ENCODE peak calls at places on chromosomes 3 and 15, in ten cellular contexts. One of them, this sample, is unnamed. For H3K36me3, the result is how much of the 10 kb centered on the place peaks cover.

GRCh38 chr3:177932346-177932745 is 603.9 kb upstream of the KCNMB2 start:
- DNase-seq in fibroblast of lung: peak
- DNase-seq in aorta: no peak
- DNase-seq in psoas muscle: no peak
- DNase-seq in transverse colon: no peak
- DNase-seq in adipocyte: no peak
- DNase-seq in hepatocyte: no peak
- DNase-seq in lower lobe of right lung: no peak
- DNase-seq in NT2/D1: no peak
- DNase-seq in sigmoid colon: no peak
- DNase-seq in this sample: no peak

GRCh38 chr3:126288314-126288713 is 68.9 kb downstream of the KLF15 start:
- DNase-seq in NT2/D1: no peak
- DNase-seq in adipocyte: no peak
- DNase-seq in aorta: peak
- DNase-seq in psoas muscle: peak
- DNase-seq in lower lobe of right lung: no peak
- DNase-seq in sigmoid colon: peak
- DNase-seq in fibroblast of lung: no peak
- DNase-seq in hepatocyte: no peak
- DNase-seq in transverse colon: peak
- DNase-seq in this sample: no peak

GRCh38 chr15:58383876-58384275 is 47.9 kb upstream of the LIPC start:
- DNase-seq in psoas muscle: no peak
- DNase-seq in transverse colon: no peak
- DNase-seq in NT2/D1: peak
- DNase-seq in lower lobe of right lung: no peak
- DNase-seq in aorta: no peak
- DNase-seq in sigmoid colon: no peak
- DNase-seq in fibroblast of lung: no peak
- DNase-seq in adipocyte: no peak
- DNase-seq in hepatocyte: no peak
- DNase-seq in this sample: no peak

GRCh38 chr15:28123408-28124023 is 24.4 kb upstream of the OCA2 start:
- DNase-seq in NT2/D1: peak
- DNase-seq in adipocyte: peak
- DNase-seq in fibroblast of lung: peak
- DNase-seq in sigmoid colon: no peak
- DNase-seq in psoas muscle: peak
- DNase-seq in lower lobe of right lung: peak
- DNase-seq in aorta: peak
- DNase-seq in transverse colon: peak
- DNase-seq in hepatocyte: peak
- DNase-seq in this sample: peak

GRCh38 chr3:158103131-158103955 is 2.9 kb downstream of the SHOX2 start:
- DNase-seq in sigmoid colon: no peak
- DNase-seq in NT2/D1: no peak
- DNase-seq in lower lobe of right lung: peak
- DNase-seq in transverse colon: peak
- DNase-seq in hepatocyte: peak
- DNase-seq in fibroblast of lung: no peak
- DNase-seq in adipocyte: no peak
- DNase-seq in psoas muscle: peak
- DNase-seq in aorta: peak
- DNase-seq in this sample: no peak

GRCh38 chr15:67521770-67522568 is 1.0 kb downstream of the C15orf61 start:
- DNase-seq in hepatocyte: peak
- DNase-seq in psoas muscle: no peak
- DNase-seq in NT2/D1: no peak
- DNase-seq in aorta: no peak
- DNase-seq in transverse colon: no peak
- DNase-seq in lower lobe of right lung: no peak
- DNase-seq in sigmoid colon: no peak
- DNase-seq in fibroblast of lung: peak
- DNase-seq in adipocyte: peak
- DNase-seq in this sample: no peak

GRCh38 chr3:189908646-189909045 is 212.1 kb downstream of the P3H2 start:
- DNase-seq in adipocyte: peak
- DNase-seq in lower lobe of right lung: no peak
- DNase-seq in fibroblast of lung: peak
- DNase-seq in NT2/D1: peak
- DNase-seq in hepatocyte: no peak
- DNase-seq in sigmoid colon: no peak
- DNase-seq in aorta: no peak
- DNase-seq in transverse colon: no peak
- DNase-seq in psoas muscle: no peak
- DNase-seq in this sample: peak

GRCh38 chr3:21188459-21188858 is 562.6 kb downstream of the ZNF385D start:
- DNase-seq in psoas muscle: no peak
- DNase-seq in NT2/D1: no peak
- DNase-seq in transverse colon: no peak
- DNase-seq in aorta: no peak
- DNase-seq in sigmoid colon: no peak
- DNase-seq in fibroblast of lung: no peak
- DNase-seq in hepatocyte: no peak
- DNase-seq in lower lobe of right lung: no peak
- DNase-seq in adipocyte: no peak
- DNase-seq in this sample: no peak

GRCh38 chr3:109803274-109803673 is 465.9 kb upstream of the DPPA4 start:
- DNase-seq in psoas muscle: no peak
- DNase-seq in lower lobe of right lung: no peak
- DNase-seq in fibroblast of lung: no peak
- DNase-seq in transverse colon: no peak
- DNase-seq in sigmoid colon: no peak
- DNase-seq in adipocyte: peak
- DNase-seq in NT2/D1: no peak
- DNase-seq in hepatocyte: no peak
- DNase-seq in aorta: no peak
- DNase-seq in this sample: no peak

GRCh38 chr3:177122183-177122856 is 75.0 kb downstream of the TBL1XR1 start:
- DNase-seq in sigmoid colon: no peak
- DNase-seq in NT2/D1: no peak
- DNase-seq in transverse colon: no peak
- DNase-seq in adipocyte: peak
- DNase-seq in aorta: no peak
- DNase-seq in psoas muscle: no peak
- DNase-seq in fibroblast of lung: no peak
- DNase-seq in hepatocyte: no peak
- DNase-seq in lower lobe of right lung: no peak
- DNase-seq in this sample: no peak

GRCh38 chr3:127441764-127442163 is 148.8 kb downstream of the TPRA1 start:
- DNase-seq in psoas muscle: no peak
- DNase-seq in transverse colon: no peak
- DNase-seq in hepatocyte: no peak
- DNase-seq in sigmoid colon: peak
- DNase-seq in lower lobe of right lung: no peak
- DNase-seq in adipocyte: no peak
- DNase-seq in aorta: no peak
- DNase-seq in NT2/D1: no peak
- DNase-seq in fibroblast of lung: no peak
- DNase-seq in this sample: no peak

GRCh38 chr15:65773386-65774111 is 18.5 kb downstream of the DENND4A start:
- DNase-seq in adipocyte: no peak
- DNase-seq in psoas muscle: no peak
- DNase-seq in aorta: no peak
- DNase-seq in fibroblast of lung: no peak
- DNase-seq in sigmoid colon: no peak
- DNase-seq in NT2/D1: no peak
- DNase-seq in hepatocyte: no peak
- DNase-seq in lower lobe of right lung: no peak
- DNase-seq in transverse colon: peak
- DNase-seq in this sample: no peak

GRCh38 chr3:50210510-50211367 is 5.7 kb downstream of the SLC38A3 start:
- DNase-seq in sigmoid colon: no peak
- DNase-seq in transverse colon: no peak
- DNase-seq in hepatocyte: peak
- DNase-seq in adipocyte: no peak
- DNase-seq in NT2/D1: no peak
- DNase-seq in psoas muscle: no peak
- DNase-seq in fibroblast of lung: no peak
- DNase-seq in aorta: no peak
- DNase-seq in lower lobe of right lung: no peak
- DNase-seq in this sample: no peak

GRCh38 chr15:63060699-63061098 is 18.2 kb downstream of the TPM1 start:
- DNase-seq in transverse colon: no peak
- DNase-seq in hepatocyte: no peak
- DNase-seq in lower lobe of right lung: no peak
- DNase-seq in fibroblast of lung: peak
- DNase-seq in aorta: no peak
- DNase-seq in adipocyte: no peak
- DNase-seq in sigmoid colon: no peak
- DNase-seq in psoas muscle: no peak
- DNase-seq in NT2/D1: no peak
- DNase-seq in this sample: no peak

GRCh38 chr15:63057454-63058335 is 15.1 kb downstream of the TPM1 start:
- DNase-seq in aorta: no peak
- DNase-seq in fibroblast of lung: peak
- DNase-seq in adipocyte: no peak
- DNase-seq in lower lobe of right lung: no peak
- DNase-seq in psoas muscle: no peak
- DNase-seq in NT2/D1: no peak
- DNase-seq in transverse colon: no peak
- DNase-seq in hepatocyte: no peak
- DNase-seq in sigmoid colon: no peak
- DNase-seq in this sample: no peak

GRCh38 chr15:63061971-63062370 is 19.4 kb downstream of the TPM1 start:
- DNase-seq in aorta: no peak
- DNase-seq in psoas muscle: no peak
- DNase-seq in NT2/D1: no peak
- DNase-seq in adipocyte: peak
- DNase-seq in hepatocyte: no peak
- DNase-seq in lower lobe of right lung: no peak
- DNase-seq in transverse colon: no peak
- DNase-seq in sigmoid colon: no peak
- DNase-seq in fibroblast of lung: peak
- DNase-seq in this sample: no peak

GRCh38 chr15:63059075-63059474 is 16.5 kb downstream of the TPM1 start:
- DNase-seq in transverse colon: no peak
- DNase-seq in sigmoid colon: no peak
- DNase-seq in aorta: no peak
- DNase-seq in NT2/D1: no peak
- DNase-seq in hepatocyte: no peak
- DNase-seq in psoas muscle: no peak
- DNase-seq in adipocyte: no peak
- DNase-seq in fibroblast of lung: no peak
- DNase-seq in lower lobe of right lung: no peak
- DNase-seq in this sample: no peak

DNA sequence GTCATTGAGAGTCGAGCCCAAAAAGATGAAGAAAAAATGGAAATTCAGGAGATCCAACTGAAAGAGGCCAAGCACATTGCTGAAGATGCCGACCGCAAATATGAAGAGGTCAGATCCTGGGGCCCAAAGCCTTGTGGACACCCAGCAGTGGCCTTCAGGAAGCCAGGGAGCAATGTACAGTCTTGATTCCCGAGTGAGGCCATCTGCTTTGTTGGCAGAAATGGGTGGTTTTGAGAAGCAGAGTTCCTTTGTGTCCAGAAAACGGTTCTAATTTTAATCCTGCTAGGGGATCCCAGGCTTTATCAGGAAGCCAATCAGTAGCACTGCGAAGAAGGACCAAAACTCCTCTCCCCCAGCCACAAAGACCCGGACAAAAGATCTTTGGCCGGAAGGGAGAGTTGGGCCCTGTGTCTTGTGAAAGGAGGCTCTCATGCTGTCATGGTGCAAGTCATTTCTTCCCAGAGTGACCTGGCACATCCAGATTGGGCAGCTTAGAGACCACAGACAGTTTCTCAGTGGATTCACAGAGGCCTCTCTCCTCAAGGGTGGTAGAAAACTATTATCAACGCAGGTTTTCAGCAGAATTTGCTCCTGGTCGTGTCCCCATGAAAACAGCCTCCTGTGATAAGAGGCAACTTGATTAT is 17.1 kb downstream of the TPM1 start:
- DNase-seq in sigmoid colon: no peak
- DNase-seq in adipocyte: no peak
- DNase-seq in aorta: no peak
- DNase-seq in transverse colon: no peak
- DNase-seq in NT2/D1: no peak
- DNase-seq in hepatocyte: no peak
- DNase-seq in lower lobe of right lung: no peak
- DNase-seq in psoas muscle: no peak
- DNase-seq in fibroblast of lung: peak
- DNase-seq in this sample: no peak
- H3K36me3 ChIP-seq in sigmoid colon: half or more
- H3K36me3 ChIP-seq in adipocyte: half or more
- H3K36me3 ChIP-seq in aorta: under half
- H3K36me3 ChIP-seq in transverse colon: half or more
- H3K36me3 ChIP-seq in NT2/D1: half or more
- H3K36me3 ChIP-seq in hepatocyte: under half
- H3K36me3 ChIP-seq in lower lobe of right lung: half or more
- H3K36me3 ChIP-seq in psoas muscle: under half
- H3K36me3 ChIP-seq in fibroblast of lung: under half
- H3K36me3 ChIP-seq in this sample: half or more

GRCh38 chr3:30614943-30615342 is 8.5 kb downstream of the TGFBR2 start:
- DNase-seq in lower lobe of right lung: no peak
- DNase-seq in hepatocyte: no peak
- DNase-seq in NT2/D1: no peak
- DNase-seq in transverse colon: no peak
- DNase-seq in sigmoid colon: no peak
- DNase-seq in adipocyte: no peak
- DNase-seq in aorta: no peak
- DNase-seq in psoas muscle: no peak
- DNase-seq in fibroblast of lung: peak
- DNase-seq in this sample: no peak
- H3K4me3 ChIP-seq in lower lobe of right lung: no peak
- H3K4me3 ChIP-seq in hepatocyte: no peak
- H3K4me3 ChIP-seq in NT2/D1: no peak
- H3K4me3 ChIP-seq in transverse colon: no peak
- H3K4me3 ChIP-seq in sigmoid colon: no peak
- H3K4me3 ChIP-seq in adipocyte: peak
- H3K4me3 ChIP-seq in aorta: no peak
- H3K4me3 ChIP-seq in psoas muscle: no peak
- H3K4me3 ChIP-seq in fibroblast of lung: no peak
- H3K4me3 ChIP-seq in this sample: no peak

DNA sequence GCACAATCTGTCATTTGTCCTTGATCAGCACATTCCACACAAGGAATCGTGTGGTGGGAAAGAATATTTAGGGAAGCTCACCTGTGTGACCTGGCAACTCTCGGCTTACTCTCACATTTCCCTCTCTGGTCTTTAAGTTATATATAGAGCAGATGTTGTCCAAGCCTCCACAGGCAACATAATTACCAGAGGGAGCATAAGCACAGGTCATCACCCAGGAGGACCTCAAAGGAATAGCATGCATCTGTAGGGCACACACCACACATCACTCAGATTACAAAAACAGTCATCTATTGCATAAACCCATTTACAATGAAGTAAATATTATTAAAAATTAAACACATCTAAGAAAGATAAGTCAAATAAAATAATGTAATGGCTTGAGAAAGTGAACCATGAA is 36.5 kb downstream of the GNB4 start:
- DNase-seq in NT2/D1: no peak
- DNase-seq in fibroblast of lung: no peak
- DNase-seq in adipocyte: no peak
- DNase-seq in aorta: no peak
- DNase-seq in transverse colon: no peak
- DNase-seq in sigmoid colon: no peak
- DNase-seq in psoas muscle: no peak
- DNase-seq in hepatocyte: no peak
- DNase-seq in lower lobe of right lung: no peak
- DNase-seq in this sample: no peak
- H3K36me3 ChIP-seq in NT2/D1: half or more
- H3K36me3 ChIP-seq in fibroblast of lung: under half
- H3K36me3 ChIP-seq in adipocyte: half or more
- H3K36me3 ChIP-seq in aorta: under half
- H3K36me3 ChIP-seq in transverse colon: under half
- H3K36me3 ChIP-seq in sigmoid colon: half or more
- H3K36me3 ChIP-seq in psoas muscle: under half
- H3K36me3 ChIP-seq in hepatocyte: under half
- H3K36me3 ChIP-seq in lower lobe of right lung: half or more
- H3K36me3 ChIP-seq in this sample: under half

GRCh38 chr3:194489736-194490612 is 3.2 kb upstream of the ATP13A3 start:
- DNase-seq in adipocyte: no peak
- DNase-seq in transverse colon: no peak
- DNase-seq in hepatocyte: no peak
- DNase-seq in fibroblast of lung: peak
- DNase-seq in lower lobe of right lung: no peak
- DNase-seq in aorta: no peak
- DNase-seq in psoas muscle: no peak
- DNase-seq in sigmoid colon: no peak
- DNase-seq in NT2/D1: no peak
- DNase-seq in this sample: no peak
- H3K4me3 ChIP-seq in adipocyte: no peak
- H3K4me3 ChIP-seq in transverse colon: no peak
- H3K4me3 ChIP-seq in hepatocyte: no peak
- H3K4me3 ChIP-seq in fibroblast of lung: no peak
- H3K4me3 ChIP-seq in lower lobe of right lung: no peak
- H3K4me3 ChIP-seq in aorta: no peak
- H3K4me3 ChIP-seq in psoas muscle: no peak
- H3K4me3 ChIP-seq in sigmoid colon: no peak
- H3K4me3 ChIP-seq in NT2/D1: no peak
- H3K4me3 ChIP-seq in this sample: no peak